ENCODE peak calls at places on chromosomes 3 and 15, in nine cellular contexts. H is MM.1S, W is body of pancreas, O is left ventricle myocardium inferior, S is tibial artery, I is transverse colon, J is neural progenitor cell, R is pancreas, Z is adrenal gland. E is an unnamed sample.

GRCh38 chr3:14177580-14178246 is 688 bp downstream of the XPC start:
- DNase-seq in H (no peak), W (no peak), O (no peak), S (no peak), I (no peak), J (no peak), R (no peak), Z (no peak), E (no peak)

GRCh38 chr15:68417051-68417450 is 14.9 kb downstream of the ITGA11 start:
- DNase-seq in H (no peak), W (no peak), O (no peak), S (peak; percentile 12), I (no peak), J (no peak), R (no peak), Z (no peak), E (no peak)

GRCh38 chr3:182484682-182485081 is 308.6 kb upstream of the ATP11B start:
- DNase-seq in H (peak; percentile 80), W (no peak), O (no peak), S (no peak), I (no peak), J (no peak), R (no peak), Z (no peak), E (no peak)

GRCh38 chr3:48560648-48561018 is 2.9 kb downstream of the UCN2 start:
- DNase-seq in H (no peak), W (peak; percentile 29), O (peak; percentile 53), S (peak; percentile 83), I (no peak), J (no peak), R (no peak), Z (peak; percentile 17), E (no peak)

GRCh38 chr3:57646723-57647122 is 46.2 kb downstream of the DENND6A start:
- DNase-seq in H (no peak), W (no peak), O (no peak), S (no peak), I (no peak), J (no peak), R (no peak), Z (peak; percentile 8), E (peak; percentile 59)

GRCh38 chr3:11764931-11765363 is 81.7 kb downstream of the TAMM41 start:
- DNase-seq in H (no peak), W (no peak), O (no peak), S (no peak), I (no peak), J (no peak), R (no peak), Z (no peak), E (peak; percentile 96)

GRCh38 chr15:63401714-63402497 is 20.3 kb upstream of the CA12 start:
- DNase-seq in H (no peak), W (no peak), O (no peak), S (no peak), I (no peak), J (no peak), R (no peak), Z (no peak), E (no peak)

GRCh38 chr3:195075941-195076875 is 194.8 kb downstream of the XXYLT1 start:
- DNase-seq in H (no peak), W (no peak), O (peak; percentile 11), S (no peak), I (no peak), J (no peak), R (no peak), Z (no peak), E (no peak)

GRCh38 chr3:87206635-87207034 is 20.5 kb upstream of the CHMP2B start:
- DNase-seq in H (no peak), W (no peak), O (no peak), S (no peak), I (no peak), J (no peak), R (no peak), Z (no peak), E (no peak)

GRCh38 chr15:65576669-65577068 is 34.3 kb downstream of the INTS14 start:
- DNase-seq in H (no peak), W (no peak), O (no peak), S (no peak), I (no peak), J (no peak), R (no peak), Z (no peak), E (peak; percentile 24)

GRCh38 chr3:171854649-171855305 is 11.6 kb downstream of the TMEM212 start:
- DNase-seq in H (no peak), W (no peak), O (no peak), S (no peak), I (no peak), J (peak; percentile 17), R (no peak), Z (no peak), E (no peak)

GRCh38 chr3:171850324-171850697 is 7.2 kb downstream of the TMEM212 start:
- DNase-seq in H (no peak), W (no peak), O (no peak), S (no peak), I (no peak), J (no peak), R (no peak), Z (no peak), E (no peak)

GRCh38 chr3:171849632-171850323 is 6.6 kb downstream of the TMEM212 start:
- DNase-seq in H (no peak), W (no peak), O (no peak), S (no peak), I (no peak), J (no peak), R (no peak), Z (no peak), E (no peak)

GRCh38 chr3:171850968-171851600 is 7.9 kb downstream of the TMEM212 start:
- DNase-seq in H (no peak), W (no peak), O (no peak), S (no peak), I (no peak), J (no peak), R (no peak), Z (no peak), E (no peak)

DNA sequence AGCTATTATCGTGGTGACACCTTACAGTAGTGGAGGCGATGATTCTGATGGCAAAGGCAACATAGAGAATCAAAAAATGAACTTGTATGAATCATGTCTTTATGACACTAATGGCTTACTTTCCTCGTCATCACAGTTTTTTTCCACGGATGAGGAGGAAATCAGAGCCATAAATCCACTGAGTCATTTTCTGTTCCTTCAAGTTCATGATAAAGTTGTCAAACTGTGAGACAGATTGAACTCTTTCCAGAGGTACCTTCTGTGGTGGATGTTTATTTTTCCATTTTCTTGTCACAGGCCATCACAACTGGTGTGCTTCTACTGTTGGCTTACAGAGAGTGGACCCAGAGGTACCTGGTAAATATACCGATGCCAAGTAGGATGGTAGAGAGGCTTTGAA is 8.5 kb downstream of the TMEM212 start:
- DNase-seq in H (no peak), W (peak; percentile 49), O (no peak), S (no peak), I (no peak), J (no peak), R (no peak), Z (no peak), E (peak; percentile 83)
- H3K27ac ChIP-seq in H (no peak overlapping the region), W (no peak overlapping the region), O (no peak overlapping the region), S (no peak overlapping the region), I (no peak overlapping the region), J (no peak overlapping the region), R (no peak overlapping the region), Z (no peak overlapping the region), E (no peak overlapping the region)

GRCh38 chr3:31966978-31967592 is 14.0 kb downstream of the OSBPL10 start:
- DNase-seq in H (no peak), W (no peak), O (no peak), S (no peak), I (no peak), J (no peak), R (no peak), Z (no peak), E (no peak)

GRCh38 chr3:31959951-31960792 is 20.9 kb downstream of the OSBPL10 start:
- DNase-seq in H (no peak), W (no peak), O (no peak), S (no peak), I (no peak), J (peak; percentile 34), R (no peak), Z (no peak), E (no peak)

GRCh38 chr3:31960793-31961431 is 20.1 kb downstream of the OSBPL10 start:
- DNase-seq in H (no peak), W (no peak), O (no peak), S (no peak), I (no peak), J (no peak), R (no peak), Z (no peak), E (peak; percentile 72)

GRCh38 chr3:31958721-31959152 is 22.3 kb downstream of the OSBPL10 start:
- DNase-seq in H (no peak), W (no peak), O (no peak), S (no peak), I (no peak), J (no peak), R (no peak), Z (peak; percentile 32), E (no peak)

DNA sequence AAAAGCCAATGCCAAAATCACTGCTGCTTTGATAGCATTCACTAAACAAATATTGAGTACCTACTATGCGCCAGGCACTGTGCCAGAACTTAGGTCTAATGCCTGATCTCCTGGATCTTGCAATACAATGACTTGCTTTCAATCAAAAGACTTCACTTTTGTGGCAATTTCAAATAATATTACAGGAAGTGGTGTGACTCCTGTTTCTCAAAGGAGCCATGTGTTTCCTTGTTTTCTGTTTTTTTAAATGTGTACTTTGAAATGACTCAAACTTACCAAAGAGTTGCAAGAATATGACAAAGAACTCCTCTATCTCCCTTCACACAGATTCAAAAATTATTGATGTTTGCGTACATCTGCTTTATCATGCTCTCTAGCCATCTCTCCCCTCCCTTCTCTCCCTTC is 18.3 kb downstream of the OSBPL10 start:
- DNase-seq in H (no peak), W (no peak), O (no peak), S (no peak), I (no peak), J (no peak), R (no peak), Z (no peak), E (no peak)
- TF ChIP-seq CTCF in H (no peak), W (no peak), O (no peak), S (no peak), I (no peak), J (no peak), R (no peak), Z (no peak), E (no peak)

DNA sequence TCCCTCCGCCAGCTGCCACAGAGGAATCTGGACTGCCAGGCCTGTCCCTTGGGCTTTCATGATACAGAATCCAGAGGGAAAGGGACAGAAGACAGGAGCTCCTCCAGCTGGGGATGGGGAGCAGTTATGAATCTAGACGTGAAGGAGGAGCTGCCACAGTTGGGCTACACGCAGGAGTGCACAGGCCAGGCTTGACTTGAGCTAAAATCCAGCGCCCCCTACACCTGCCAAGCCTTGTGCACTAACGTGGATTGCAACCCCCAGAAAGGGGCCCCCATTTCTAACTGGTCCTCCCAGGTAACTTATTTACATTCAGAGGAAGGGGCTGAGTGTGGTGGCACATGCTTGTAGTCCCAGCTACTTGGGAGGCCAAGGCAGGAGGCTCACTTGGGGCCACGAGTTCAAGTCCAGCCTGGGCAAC is 14.3 kb downstream of the KLHL6 start:
- DNase-seq in H (no peak), W (no peak), O (no peak), S (no peak), I (no peak), J (no peak), R (no peak), Z (no peak), E (no peak)
- H3K4me1 ChIP-seq in H (peaks cover 88% of the 10 kb centered on the region), W (no peaks in the 10 kb centered on the region), O (peaks cover 4% of the 10 kb centered on the region), S (no peaks in the 10 kb centered on the region), I (no peaks in the 10 kb centered on the region), J (peaks cover 19% of the 10 kb centered on the region), R (no peaks in the 10 kb centered on the region), Z (no peaks in the 10 kb centered on the region), E (no peaks in the 10 kb centered on the region)

GRCh38 chr3:176795897-176796296 is 401.4 kb downstream of the TBL1XR1 start:
- DNase-seq in H (no peak), W (no peak), O (no peak), S (no peak), I (no peak), J (no peak), R (no peak), Z (no peak), E (no peak)
- H3K27ac ChIP-seq in H (no peak overlapping the region), W (no peak overlapping the region), O (no peak overlapping the region), S (no peak overlapping the region), I (no peak overlapping the region), J (no peak overlapping the region), R (no peak overlapping the region), Z (no peak overlapping the region), E (no peak overlapping the region)

E was measured in foreskin keratinocyte.